ENCODE peak calls at places on chromosomes 13 and 19, in seven cellular contexts. D is immature natural killer cell; Z is A172; E is HL-60; V is left cardiac atrium; T is tibial artery; C is activated CD4-positive, alpha-beta T cell treated with anti-CD3 and anti-CD28 coated beads, Interleukin-2, amount 50 U/mL, for 1 hour. Q is an unnamed sample.

GRCh38 chr19:35249146-35249847 is 495 bp downstream of the LSR start:
- DNase-seq in D (no peak), Z (no peak), E (no peak), V (no peak), T (no peak), C (no peak), Q (no peak)

GRCh38 chr13:91361755-91362271 is 14.3 kb downstream of the MIR17HG start:
- DNase-seq in D (no peak), Z (no peak), E (no peak), V (no peak), T (no peak), C (no peak), Q (no peak)

GRCh38 chr13:44474122-44474910 is 100.7 kb downstream of the SERP2 start:
- DNase-seq in D (no peak), Z (peak), E (no peak), V (no peak), T (no peak), C (no peak), Q (no peak)

GRCh38 chr19:22545751-22546150 is 88.4 kb upstream of the ZNF492 start:
- DNase-seq in D (no peak), Z (no peak), E (peak), V (peak), T (peak), C (peak), Q (no peak)

GRCh38 chr13:101575591-101575990 is 123.1 kb downstream of the ITGBL1 start:
- DNase-seq in D (no peak), Z (peak), E (no peak), V (no peak), T (no peak), C (no peak), Q (no peak)

GRCh38 chr19:5170329-5170745 is 170.3 kb downstream of the PTPRS start:
- DNase-seq in D (peak), Z (no peak), E (no peak), V (no peak), T (no peak), C (peak), Q (no peak)

GRCh38 chr19:13906525-13906904 is 514 bp downstream of the CC2D1A start:
- DNase-seq in D (no peak), Z (no peak), E (no peak), V (no peak), T (no peak), C (peak), Q (no peak)

GRCh38 chr19:43316591-43317319 is 36.7 kb upstream of the CD177 start:
- DNase-seq in D (no peak), Z (peak), E (no peak), V (no peak), T (no peak), C (no peak), Q (no peak)

Q was measured in GF-D8.